ENCODE peak calls at places on chromosomes 12 and 14, in five cellular contexts. One of them, this sample, is unnamed.

GRCh38 chr14:32225378-32225920 is 22.4 kb upstream of the RNU6-8 start:
- DNase-seq in cardiac muscle cell: no peak
- DNase-seq in OCI-LY7: no peak
- DNase-seq in right atrium auricular region: no peak
- DNase-seq in PC-3: no peak
- DNase-seq in this sample: no peak

GRCh38 chr12:16348435-16349131 is 1.1 kb downstream of the MGST1 start:
- DNase-seq in cardiac muscle cell: peak
- DNase-seq in OCI-LY7: peak
- DNase-seq in right atrium auricular region: no peak
- DNase-seq in PC-3: no peak
- DNase-seq in this sample: peak

GRCh38 chr14:105092124-105092911 is 27.1 kb upstream of the GPR132 start:
- DNase-seq in cardiac muscle cell: no peak
- DNase-seq in OCI-LY7: no peak
- DNase-seq in right atrium auricular region: no peak
- DNase-seq in PC-3: peak
- DNase-seq in this sample: peak

GRCh38 chr12:26113194-26113654 is 11.6 kb downstream of the BHLHE41 start:
- DNase-seq in cardiac muscle cell: no peak
- DNase-seq in OCI-LY7: no peak
- DNase-seq in right atrium auricular region: no peak
- DNase-seq in PC-3: peak
- DNase-seq in this sample: no peak

GRCh38 chr12:13425766-13426165 is 229.2 kb downstream of the EMP1 start:
- DNase-seq in cardiac muscle cell: peak
- DNase-seq in OCI-LY7: no peak
- DNase-seq in right atrium auricular region: no peak
- DNase-seq in PC-3: peak
- DNase-seq in this sample: peak

GRCh38 chr12:65892905-65893304 is 68.6 kb downstream of the HMGA2 start:
- DNase-seq in cardiac muscle cell: peak
- DNase-seq in OCI-LY7: no peak
- DNase-seq in right atrium auricular region: no peak
- DNase-seq in PC-3: peak
- DNase-seq in this sample: peak

GRCh38 chr12:75660107-75660530 is 148.7 kb upstream of the KRR1 start:
- DNase-seq in cardiac muscle cell: no peak
- DNase-seq in OCI-LY7: no peak
- DNase-seq in right atrium auricular region: no peak
- DNase-seq in PC-3: peak
- DNase-seq in this sample: peak

GRCh38 chr12:107660230-107660629 is 25.4 kb upstream of the PWP1 start:
- DNase-seq in cardiac muscle cell: no peak
- DNase-seq in OCI-LY7: no peak
- DNase-seq in right atrium auricular region: no peak
- DNase-seq in PC-3: peak
- DNase-seq in this sample: peak

GRCh38 chr14:103057372-103058208 is at the start of gene CDC42BPB:
- DNase-seq in cardiac muscle cell: peak
- DNase-seq in OCI-LY7: no peak
- DNase-seq in right atrium auricular region: peak
- DNase-seq in PC-3: peak
- DNase-seq in this sample: peak

GRCh38 chr12:2154050-2154449 is 101.3 kb downstream of the CACNA1C start:
- DNase-seq in cardiac muscle cell: peak
- DNase-seq in OCI-LY7: no peak
- DNase-seq in right atrium auricular region: peak
- DNase-seq in PC-3: no peak
- DNase-seq in this sample: no peak

GRCh38 chr12:76874491-76875190 is 4.2 kb downstream of the CSRP2 start:
- DNase-seq in cardiac muscle cell: no peak
- DNase-seq in OCI-LY7: no peak
- DNase-seq in right atrium auricular region: no peak
- DNase-seq in PC-3: no peak
- DNase-seq in this sample: no peak

GRCh38 chr12:109723311-109723791 is 9.7 kb downstream of the FAM222A start:
- DNase-seq in cardiac muscle cell: no peak
- DNase-seq in OCI-LY7: no peak
- DNase-seq in right atrium auricular region: no peak
- DNase-seq in PC-3: no peak
- DNase-seq in this sample: no peak

GRCh38 chr12:132413931-132414588 is 75.9 kb upstream of the FBRSL1 start:
- DNase-seq in cardiac muscle cell: no peak
- DNase-seq in OCI-LY7: peak
- DNase-seq in right atrium auricular region: no peak
- DNase-seq in PC-3: peak
- DNase-seq in this sample: no peak

GRCh38 chr14:100434033-100434601 is 111.0 kb downstream of the SLC25A47 start:
- DNase-seq in cardiac muscle cell: no peak
- DNase-seq in OCI-LY7: no peak
- DNase-seq in right atrium auricular region: no peak
- DNase-seq in PC-3: no peak
- DNase-seq in this sample: no peak

GRCh38 chr14:103627073-103628025 is 1.7 kb upstream of the KLC1 start:
- DNase-seq in cardiac muscle cell: no peak
- DNase-seq in OCI-LY7: no peak
- DNase-seq in right atrium auricular region: no peak
- DNase-seq in PC-3: peak
- DNase-seq in this sample: no peak

GRCh38 chr12:5442251-5443006 is 10.5 kb downstream of the NTF3 start:
- DNase-seq in cardiac muscle cell: peak
- DNase-seq in OCI-LY7: peak
- DNase-seq in right atrium auricular region: no peak
- DNase-seq in PC-3: peak
- DNase-seq in this sample: peak

GRCh38 chr14:105999361-106000028 is 473.1 kb downstream of the TMEM121 start:
- DNase-seq in cardiac muscle cell: no peak
- DNase-seq in OCI-LY7: no peak
- DNase-seq in right atrium auricular region: no peak
- DNase-seq in PC-3: no peak
- DNase-seq in this sample: no peak

GRCh38 chr14:98858158-98858557 is 413.8 kb downstream of the BCL11B start:
- DNase-seq in cardiac muscle cell: no peak
- DNase-seq in OCI-LY7: no peak
- DNase-seq in right atrium auricular region: no peak
- DNase-seq in PC-3: no peak
- DNase-seq in this sample: no peak

GRCh38 chr12:111149299-111149698 is 219.6 kb downstream of the PHETA1 start:
- DNase-seq in cardiac muscle cell: no peak
- DNase-seq in OCI-LY7: no peak
- DNase-seq in right atrium auricular region: no peak
- DNase-seq in PC-3: no peak
- DNase-seq in this sample: no peak

GRCh38 chr12:93572712-93573551 is 457 bp downstream of the SOCS2 start:
- DNase-seq in cardiac muscle cell: peak
- DNase-seq in OCI-LY7: no peak
- DNase-seq in right atrium auricular region: no peak
- DNase-seq in PC-3: peak
- DNase-seq in this sample: peak

GRCh38 chr14:76312821-76313220 is 63.1 kb upstream of the ESRRB start:
- DNase-seq in cardiac muscle cell: no peak
- DNase-seq in OCI-LY7: no peak
- DNase-seq in right atrium auricular region: no peak
- DNase-seq in PC-3: no peak
- DNase-seq in this sample: no peak

GRCh38 chr14:76313861-76314260 is 62.1 kb upstream of the ESRRB start:
- DNase-seq in cardiac muscle cell: no peak
- DNase-seq in OCI-LY7: no peak
- DNase-seq in right atrium auricular region: no peak
- DNase-seq in PC-3: no peak
- DNase-seq in this sample: no peak

GRCh38 chr14:76313303-76313702 is 62.6 kb upstream of the ESRRB start:
- DNase-seq in cardiac muscle cell: no peak
- DNase-seq in OCI-LY7: no peak
- DNase-seq in right atrium auricular region: no peak
- DNase-seq in PC-3: no peak
- DNase-seq in this sample: no peak

GRCh38 chr14:76311410-76311758 is 64.6 kb upstream of the ESRRB start:
- DNase-seq in cardiac muscle cell: no peak
- DNase-seq in OCI-LY7: no peak
- DNase-seq in right atrium auricular region: no peak
- DNase-seq in PC-3: no peak
- DNase-seq in this sample: no peak

GRCh38 chr14:76314521-76314951 is 61.4 kb upstream of the ESRRB start:
- DNase-seq in cardiac muscle cell: no peak
- DNase-seq in OCI-LY7: no peak
- DNase-seq in right atrium auricular region: no peak
- DNase-seq in PC-3: no peak
- DNase-seq in this sample: no peak
- H3K4me3 ChIP-seq in cardiac muscle cell: no peak
- H3K4me3 ChIP-seq in OCI-LY7: no peak
- H3K4me3 ChIP-seq in right atrium auricular region: no peak
- H3K4me3 ChIP-seq in PC-3: no peak
- H3K4me3 ChIP-seq in this sample: no peak

DNA sequence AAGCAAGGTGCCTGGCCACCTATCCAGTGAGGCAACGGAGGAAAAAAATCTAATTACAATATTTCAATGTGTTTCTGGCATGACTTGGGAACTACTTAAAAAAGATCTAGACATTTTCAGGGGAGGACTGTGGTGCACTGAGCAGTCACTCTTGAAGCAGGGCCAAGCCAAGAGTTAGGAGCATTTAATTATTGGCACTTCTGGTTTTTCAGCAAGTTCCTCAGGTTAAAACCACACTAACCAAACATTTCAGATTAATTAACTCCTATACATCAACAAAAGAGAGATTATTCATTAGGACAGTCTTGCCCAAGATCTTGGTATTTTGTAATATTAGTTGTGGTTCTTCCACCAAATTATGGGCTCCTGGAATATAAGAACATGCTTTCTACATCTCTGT is 25.6 kb downstream of the PRKAB1 start:
- DNase-seq in cardiac muscle cell: no peak
- DNase-seq in OCI-LY7: no peak
- DNase-seq in right atrium auricular region: no peak
- DNase-seq in PC-3: no peak
- DNase-seq in this sample: no peak
- H3K4me3 ChIP-seq in cardiac muscle cell: no peak
- H3K4me3 ChIP-seq in OCI-LY7: no peak
- H3K4me3 ChIP-seq in right atrium auricular region: no peak
- H3K4me3 ChIP-seq in PC-3: no peak
- H3K4me3 ChIP-seq in this sample: no peak

GRCh38 chr12:57603323-57603722 is 1.3 kb upstream of the DTX3 start:
- DNase-seq in cardiac muscle cell: no peak
- DNase-seq in OCI-LY7: no peak
- DNase-seq in right atrium auricular region: no peak
- DNase-seq in PC-3: no peak
- DNase-seq in this sample: no peak
- H3K4me3 ChIP-seq in cardiac muscle cell: no peak
- H3K4me3 ChIP-seq in OCI-LY7: no peak
- H3K4me3 ChIP-seq in right atrium auricular region: no peak
- H3K4me3 ChIP-seq in PC-3: no peak
- H3K4me3 ChIP-seq in this sample: no peak

DNA sequence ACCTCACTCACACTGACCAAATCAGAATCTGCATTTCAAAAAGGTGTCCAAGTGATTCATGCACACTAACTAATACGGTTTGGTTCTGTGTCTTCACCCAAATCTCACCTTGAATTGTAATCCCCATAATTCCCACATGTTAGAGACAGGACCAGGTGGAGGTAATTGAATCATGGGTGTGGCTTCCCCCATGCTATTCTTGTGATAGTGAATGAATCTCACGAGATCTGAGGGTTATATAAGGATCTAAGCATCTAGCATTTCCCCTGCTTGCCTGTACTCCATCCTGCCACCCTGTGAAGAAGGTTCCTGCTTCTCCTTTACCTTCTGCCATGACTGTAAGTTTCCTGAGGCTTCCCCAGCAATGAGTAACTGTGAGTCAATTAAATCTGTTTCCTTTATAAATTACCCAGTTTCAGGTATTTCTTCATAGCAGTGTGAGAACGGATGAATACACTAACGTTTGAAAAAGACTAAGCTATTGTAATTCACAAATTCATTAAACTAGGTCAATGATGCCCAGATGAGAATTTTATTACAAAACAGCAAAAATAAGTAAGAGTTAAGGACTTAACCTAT is 759.1 kb downstream of the GALC start:
- DNase-seq in cardiac muscle cell: no peak
- DNase-seq in OCI-LY7: peak
- DNase-seq in right atrium auricular region: no peak
- DNase-seq in PC-3: no peak
- DNase-seq in this sample: peak
- H3K4me3 ChIP-seq in cardiac muscle cell: no peak
- H3K4me3 ChIP-seq in OCI-LY7: no peak
- H3K4me3 ChIP-seq in right atrium auricular region: no peak
- H3K4me3 ChIP-seq in PC-3: no peak
- H3K4me3 ChIP-seq in this sample: no peak

This sample was measured in epithelial cell of esophagus.